ENCODE peak calls at places on chromosomes 11 and 22, in nine cellular contexts. A is MCF 10A, W is pancreas, D is cardiac muscle cell, E is foreskin fibroblast, J is transverse colon, U is heart right ventricle, I is H9, N is cardiac fibroblast. F is an unnamed sample.

GRCh38 chr11:57377098-57377497 is 3.9 kb downstream of the PRG3 start:
- DNase-seq in J (no peak), W (no peak), E (no peak), U (no peak), A (no peak), I (no peak), D (no peak), N (no peak), F (no peak)

GRCh38 chr11:111762981-111763643 is 3.1 kb downstream of the PPP2R1B start:
- DNase-seq in W (no peak), E (no peak), D (no peak), A (no peak), J (no peak), U (no peak), I (no peak), N (peak; percentile 27), F (no peak)

GRCh38 chr11:116654526-116654925 is 118.3 kb downstream of the BUD13 start:
- DNase-seq in J (no peak), N (no peak), A (no peak), U (no peak), D (no peak), W (no peak), E (no peak), I (no peak), F (no peak)

GRCh38 chr11:5550440-5551095 is 2.2 kb upstream of the OR52H1 start:
- DNase-seq in I (no peak), E (peak; percentile 46), U (no peak), A (peak; percentile 11), W (no peak), J (no peak), N (peak; percentile 83), D (no peak), F (no peak)

GRCh38 chr22:48393041-48393370 is 1434.7 kb downstream of the BRD1 start:
- DNase-seq in D (no peak), A (no peak), U (no peak), I (no peak), J (no peak), E (no peak), N (no peak), W (no peak), F (no peak)

GRCh38 chr11:88352139-88352538 is 14.6 kb upstream of the CTSC start:
- DNase-seq in A (no peak), D (no peak), W (no peak), N (no peak), E (no peak), I (no peak), J (no peak), U (no peak), F (no peak)

GRCh38 chr22:17232406-17232805 is 13.2 kb upstream of the ADA2 start:
- DNase-seq in N (no peak), W (no peak), D (no peak), J (no peak), U (no peak), E (no peak), I (peak; percentile 52), A (no peak), F (no peak)

GRCh38 chr11:129298990-129299389 is 76.7 kb upstream of the BARX2 start:
- DNase-seq in J (no peak), I (no peak), U (no peak), W (no peak), A (no peak), E (no peak), D (no peak), N (no peak), F (no peak)

GRCh38 chr11:127789887-127790286 is 789.3 kb upstream of the KIRREL3 start:
- DNase-seq in U (no peak), D (peak; percentile 52), N (peak; percentile 1), I (peak; percentile 60), E (no peak), W (peak; percentile 14), J (peak; percentile 30), A (peak; percentile 57), F (no peak)

GRCh38 chr22:35756722-35757121 is 39.0 kb downstream of the APOL5 start:
- DNase-seq in E (no peak), U (no peak), A (no peak), I (no peak), J (no peak), D (no peak), N (no peak), W (no peak), F (no peak)

GRCh38 chr22:20083157-20083890 is 3.3 kb downstream of the DGCR8 start:
- DNase-seq in E (no peak), A (no peak), N (no peak), D (no peak), J (no peak), W (no peak), I (no peak), U (no peak), F (no peak)

GRCh38 chr22:20085651-20086050 is 5.6 kb downstream of the DGCR8 start:
- DNase-seq in N (no peak), E (no peak), W (no peak), U (no peak), I (no peak), J (no peak), A (no peak), D (no peak), F (no peak)

GRCh38 chr22:20086101-20086599 is 6.1 kb downstream of the DGCR8 start:
- DNase-seq in N (no peak), J (no peak), A (no peak), I (no peak), U (no peak), W (no peak), E (no peak), D (no peak), F (no peak)

GRCh38 chr22:20083891-20084546 is 4.0 kb downstream of the DGCR8 start:
- DNase-seq in J (no peak), N (no peak), E (no peak), I (no peak), W (no peak), A (no peak), U (no peak), D (no peak), F (no peak)

GRCh38 chr22:20084547-20085413 is 4.7 kb downstream of the DGCR8 start:
- DNase-seq in I (peak; percentile 83), D (peak; percentile 70), A (peak; percentile 16), J (no peak), W (no peak), E (no peak), N (peak; percentile 5), U (no peak), F (no peak)
- TF ChIP-seq CTCF in I (peak; percentile 67), D (peak; percentile 40), A (peak; percentile 15), J (peak; percentile 22), W (peak; percentile 10), E (peak; percentile 25), N (peak; percentile 37), U (peak; percentile 34), F (no peak)

GRCh38 chr22:49817359-49817758 is 10.3 kb downstream of the BRD1 start:
- DNase-seq in A (no peak), I (no peak), J (no peak), E (no peak), U (no peak), D (no peak), W (no peak), N (no peak), F (no peak)

GRCh38 chr22:49823289-49824045 is 4.2 kb downstream of the BRD1 start:
- DNase-seq in D (no peak), I (no peak), A (no peak), J (no peak), N (no peak), E (no peak), U (no peak), W (no peak), F (no peak)

GRCh38 chr22:49824936-49825335 is 2.7 kb downstream of the BRD1 start:
- DNase-seq in E (no peak), D (no peak), A (no peak), U (no peak), W (no peak), N (no peak), I (no peak), J (no peak), F (no peak)

GRCh38 chr22:49824185-49824925 is 3.3 kb downstream of the BRD1 start:
- DNase-seq in A (no peak), U (no peak), J (no peak), W (no peak), N (no peak), I (no peak), D (no peak), E (no peak), F (no peak)

DNA sequence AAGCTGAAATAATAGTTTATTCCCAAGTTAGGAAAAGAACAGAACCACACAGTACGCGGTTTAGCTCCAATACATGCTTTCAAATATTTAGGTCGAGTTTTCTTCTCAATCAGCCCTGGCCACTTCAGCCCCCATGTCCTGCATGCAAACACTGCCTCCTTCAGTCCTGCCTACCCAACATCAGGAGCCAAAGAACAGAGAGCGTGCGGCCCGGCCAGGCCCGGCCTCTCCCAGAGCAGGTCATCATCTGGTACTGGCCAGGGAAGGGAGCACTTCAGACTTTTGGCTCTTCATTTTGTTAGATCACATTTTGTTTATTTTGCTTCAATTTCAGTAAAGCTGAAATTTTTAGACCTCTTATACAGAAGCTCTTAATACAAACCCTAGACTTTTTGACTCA is 6.7 kb downstream of the BRD1 start:
- DNase-seq in A (no peak), N (no peak), U (no peak), E (no peak), I (no peak), D (no peak), W (no peak), J (no peak), F (no peak)
- TF ChIP-seq CTCF in A (no peak), N (no peak), U (no peak), E (no peak), I (peak; percentile 12), D (no peak), W (no peak), J (no peak), F (no peak)

DNA sequence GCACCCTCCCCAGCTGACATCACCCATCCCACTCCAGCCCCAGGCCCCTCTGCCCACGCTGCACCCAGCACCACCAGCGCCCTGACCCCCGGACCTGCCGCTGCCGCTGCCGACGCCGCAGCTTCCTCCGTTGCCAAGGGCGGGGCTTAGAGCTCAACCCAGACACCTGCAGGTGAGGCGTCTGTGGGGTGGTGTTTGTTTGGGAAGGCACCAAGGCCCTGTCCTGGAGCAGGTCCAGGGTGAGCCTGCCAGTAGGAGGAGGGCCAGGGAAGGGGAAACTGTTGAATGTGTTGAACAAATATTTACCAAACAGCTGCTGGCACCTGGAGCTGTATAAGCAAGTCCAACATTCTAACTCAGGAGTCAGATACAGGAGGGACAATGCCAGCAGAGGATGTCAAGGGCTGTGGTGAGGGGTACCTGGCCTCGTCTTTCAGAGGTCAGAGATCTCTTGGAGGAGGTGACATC is 3.1 kb downstream of the VEGFB start:
- DNase-seq in J (peak; percentile 89), I (no peak), N (no peak), W (peak; percentile 98), U (no peak), A (no peak), D (no peak), E (no peak), F (no peak)
- TF ChIP-seq CTCF in J (no peak), I (no peak), N (no peak), W (no peak), U (no peak), A (no peak), D (no peak), E (no peak), F (no peak)

DNA sequence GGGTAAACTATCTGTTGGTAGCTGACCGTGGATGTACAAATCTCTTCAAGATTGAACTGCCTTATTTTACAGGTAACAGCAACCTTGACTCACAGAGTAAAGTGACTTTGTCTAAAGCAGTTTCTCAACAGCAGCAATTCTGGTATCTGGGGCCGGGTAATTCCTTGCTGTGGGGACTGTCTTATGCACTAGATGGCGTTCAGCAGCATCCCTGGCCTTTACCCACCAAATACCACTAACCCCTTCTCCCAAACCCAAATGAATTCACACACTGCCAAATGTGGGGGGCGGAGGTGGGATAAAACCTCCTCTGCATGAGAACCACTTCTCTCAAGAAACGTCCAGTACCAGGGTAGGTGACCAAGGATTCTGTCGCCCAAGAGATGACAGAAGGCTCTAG is 1.7 kb upstream of the INCENP start:
- DNase-seq in D (peak; percentile 29), E (no peak), N (peak; percentile 14), I (peak; percentile 59), J (no peak), W (no peak), U (no peak), A (no peak), F (no peak)
- TF ChIP-seq CTCF in D (peak; percentile 14), E (no peak), N (peak; percentile 12), I (peak; percentile 57), J (no peak), W (no peak), U (no peak), A (no peak), F (no peak)

F was measured in omental fat pad.